ENCODE peak calls at places on chromosomes 13 and 19, in six cellular contexts. Q is IMR-90, H is PC-3, F is psoas muscle, O is BE2C, U is adrenal gland. P is an unnamed sample.
A peak's percentile ranks its signal among the peaks of the same experiment; 100 is the strongest.

GRCh38 chr13:28579334-28579733 is 79.6 kb upstream of the POMP start:
- DNase-seq in H (no peak), Q (no peak), O (no peak), F (no peak), U (no peak), P (no peak)

GRCh38 chr19:41774515-41774980 is 19.2 kb downstream of the CEACAM6 start:
- DNase-seq in Q (no peak), O (no peak), U (no peak), F (no peak), H (peak; percentile 96), P (peak; percentile 100)

GRCh38 chr19:35299523-35300339 is 7.8 kb downstream of the MAG start:
- DNase-seq in H (no peak), O (peak; percentile 75), U (peak; percentile 46), F (no peak), Q (no peak), P (no peak)

GRCh38 chr19:612941-613340 is 20.4 kb downstream of the POLRMT start:
- DNase-seq in O (no peak), U (no peak), H (no peak), F (no peak), Q (no peak), P (no peak)

GRCh38 chr13:30022256-30022655 is 171.8 kb upstream of the UBL3 start:
- DNase-seq in H (no peak), U (no peak), Q (no peak), O (no peak), F (no peak), P (no peak)

GRCh38 chr19:58581227-58582141 is 8.3 kb upstream of the MZF1 start:
- DNase-seq in H (peak; percentile 85), O (no peak), Q (peak; percentile 91), F (peak; percentile 93), U (peak; percentile 88), P (peak; percentile 68)

GRCh38 chr13:113536461-113537110 is 46.1 kb upstream of the DCUN1D2 start:
- DNase-seq in F (no peak), U (no peak), Q (no peak), H (no peak), O (no peak), P (no peak)

GRCh38 chr19:37014456-37014855 is 63.8 kb upstream of the ZNF420 start:
- DNase-seq in Q (no peak), F (no peak), H (no peak), U (no peak), O (no peak), P (no peak)

GRCh38 chr19:10593820-10594637 is 6.9 kb upstream of the AP1M2 start:
- DNase-seq in U (peak; percentile 65), O (no peak), H (no peak), F (peak; percentile 80), Q (no peak), P (no peak)

GRCh38 chr13:68185767-68186166 is 955.6 kb upstream of the PCDH9 start:
- DNase-seq in H (no peak), U (no peak), F (no peak), Q (no peak), O (no peak), P (no peak)

GRCh38 chr19:4102339-4103072 is 21.4 kb downstream of the MAP2K2 start:
- DNase-seq in F (no peak), H (no peak), Q (no peak), U (no peak), O (no peak), P (no peak)

GRCh38 chr19:47514151-47514868 is 553 bp downstream of the NAPA start:
- DNase-seq in F (peak; percentile 64), H (no peak), U (no peak), O (no peak), Q (no peak), P (no peak)

GRCh38 chr13:76000131-76000530 is 364.0 kb downstream of the LMO7 start:
- DNase-seq in H (no peak), Q (no peak), O (no peak), F (no peak), U (no peak), P (no peak)

GRCh38 chr13:101447852-101448251 is 4.6 kb upstream of the ITGBL1 start:
- DNase-seq in H (no peak), Q (peak; percentile 51), U (no peak), O (no peak), F (no peak), P (peak; percentile 3)

GRCh38 chr19:3279306-3279705 is 54.8 kb downstream of the CELF5 start:
- DNase-seq in H (no peak), F (no peak), Q (no peak), O (no peak), U (no peak), P (no peak)

GRCh38 chr13:113648218-113648615 is 9.8 kb downstream of the ATP4B start:
- DNase-seq in F (peak; percentile 35), Q (no peak), U (no peak), O (peak; percentile 2), H (no peak), P (no peak)

GRCh38 chr19:43644181-43644580 is 4.5 kb upstream of the CADM4 start:
- DNase-seq in F (no peak), O (no peak), H (no peak), U (no peak), Q (no peak), P (no peak)

GRCh38 chr19:48868196-48868886 is at the start of gene PLEKHA4:
- DNase-seq in U (peak; percentile 72), F (peak; percentile 85), O (peak; percentile 53), Q (peak; percentile 49), H (no peak), P (no peak)

GRCh38 chr19:9871626-9872338 is 36.7 kb downstream of the PIN1 start:
- DNase-seq in H (peak; percentile 93), O (no peak), U (no peak), Q (no peak), F (no peak), P (no peak)

GRCh38 chr13:78100481-78100880 is 181.8 kb upstream of the EDNRB start:
- DNase-seq in F (no peak), U (no peak), Q (no peak), H (no peak), O (no peak), P (no peak)

GRCh38 chr19:2600914-2601870 is 101.3 kb downstream of the GNG7 start:
- DNase-seq in O (no peak), Q (no peak), H (no peak), F (no peak), U (no peak), P (no peak)

GRCh38 chr13:101795025-101795424 is 342.6 kb downstream of the ITGBL1 start:
- DNase-seq in Q (no peak), F (no peak), O (no peak), H (no peak), U (no peak), P (no peak)

GRCh38 chr19:19054315-19054938 is 9.4 kb upstream of the SLC25A42 start:
- DNase-seq in O (no peak), F (no peak), H (no peak), Q (no peak), U (no peak), P (no peak)
- H3K36me3 ChIP-seq in O (peaks cover 86% of the 10 kb centered on the region), F (peaks cover 69% of the 10 kb centered on the region), H (peaks cover 32% of the 10 kb centered on the region), Q (peaks cover 62% of the 10 kb centered on the region), U (peaks cover 47% of the 10 kb centered on the region), P (peaks cover 40% of the 10 kb centered on the region)

GRCh38 chr13:41944229-41944628 is 16.7 kb downstream of the VWA8 start:
- DNase-seq in H (no peak), O (no peak), Q (no peak), U (no peak), F (no peak), P (no peak)

GRCh38 chr13:41941174-41941573 is 19.7 kb downstream of the VWA8 start:
- DNase-seq in Q (peak; percentile 17), H (no peak), U (no peak), F (no peak), O (no peak), P (peak; percentile 67)

GRCh38 chr13:41939403-41939802 is 21.5 kb downstream of the VWA8 start:
- DNase-seq in U (no peak), Q (no peak), F (no peak), H (no peak), O (no peak), P (no peak)

GRCh38 chr13:41944635-41945401 is 16.1 kb downstream of the VWA8 start:
- DNase-seq in F (no peak), H (peak; percentile 20), Q (no peak), O (no peak), U (no peak), P (no peak)

DNA sequence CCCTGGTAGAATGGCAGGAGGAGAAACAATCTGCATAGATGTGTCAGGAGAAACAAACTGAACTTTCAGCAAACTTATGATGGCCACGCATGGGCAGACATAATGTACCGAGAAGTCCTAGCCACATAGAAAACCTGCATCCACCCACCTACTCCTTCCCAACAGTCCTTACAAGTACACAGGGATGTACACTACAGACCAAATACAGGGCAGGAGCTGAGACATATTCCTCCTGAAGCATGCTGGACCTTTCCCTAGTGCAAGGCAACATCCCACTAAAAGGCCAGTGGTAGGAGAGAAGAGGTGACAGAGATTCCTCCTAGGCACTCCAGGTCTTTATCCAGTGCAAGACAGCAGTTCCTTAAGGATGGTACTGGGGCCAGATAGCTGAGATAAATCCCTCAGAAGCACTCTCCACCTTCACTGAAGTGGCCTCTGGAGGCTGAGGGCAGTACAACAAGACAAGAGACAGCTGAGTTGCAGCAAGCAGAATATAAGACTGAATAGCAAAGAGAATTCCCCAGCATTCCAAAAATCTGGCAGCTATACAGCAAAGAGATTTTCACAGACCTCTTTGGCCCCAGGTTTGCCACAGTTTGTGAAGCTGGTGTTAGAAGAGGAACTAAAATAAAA is 18.3 kb downstream of the VWA8 start:
- DNase-seq in Q (peak; percentile 74), O (peak; percentile 20), U (peak; percentile 25), H (peak; percentile 34), F (no peak), P (peak; percentile 39)
- TF ChIP-seq CTCF in Q (peak; percentile 54), O (peak; percentile 46), U (no peak), H (peak; percentile 38), F (peak; percentile 47), P (peak; percentile 36)

DNA sequence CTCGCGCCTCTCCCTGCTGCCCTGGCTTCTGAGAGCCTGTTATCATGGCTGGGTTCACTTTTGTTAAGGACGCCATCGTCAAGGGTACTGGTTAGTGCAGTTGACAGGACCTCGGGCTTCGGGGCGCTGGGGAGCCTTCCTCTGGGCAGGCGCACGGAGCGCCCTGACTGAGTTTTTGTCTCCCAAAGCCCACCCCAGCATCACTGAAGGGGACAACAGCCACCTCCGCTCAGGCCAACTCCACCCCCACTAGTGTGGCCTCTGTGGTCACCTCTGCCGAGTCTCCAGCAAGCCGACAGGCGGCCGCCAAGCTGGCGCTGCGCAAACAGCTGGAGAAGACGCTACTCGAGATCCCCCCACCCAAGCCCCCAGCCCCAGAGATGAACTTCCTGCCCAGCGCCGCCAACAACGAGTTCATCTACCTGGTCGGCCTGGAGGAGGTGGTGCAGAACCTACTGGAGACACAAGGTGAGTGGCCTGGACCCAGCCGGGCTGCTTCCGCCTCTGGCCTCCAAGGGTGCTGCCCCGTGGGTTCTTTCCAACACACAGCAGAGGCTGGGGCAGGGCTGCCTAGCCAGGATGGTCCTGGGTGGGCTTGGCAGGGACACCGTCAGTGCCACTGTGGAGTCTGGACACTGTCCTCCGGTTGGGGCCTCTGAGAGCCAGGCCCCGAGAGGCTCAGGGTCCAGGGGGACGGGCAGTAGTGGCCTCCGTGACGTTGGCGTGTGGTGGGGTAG is 16.9 kb downstream of the TSSK6 start:
- DNase-seq in O (no peak), Q (no peak), F (no peak), U (no peak), H (no peak), P (no peak)
- H3K36me3 ChIP-seq in O (peaks cover 89% of the 10 kb centered on the region), Q (peaks cover 80% of the 10 kb centered on the region), F (peaks cover 95% of the 10 kb centered on the region), U (peaks cover 92% of the 10 kb centered on the region), H (peaks cover 36% of the 10 kb centered on the region), P (peaks cover 70% of the 10 kb centered on the region)

DNA sequence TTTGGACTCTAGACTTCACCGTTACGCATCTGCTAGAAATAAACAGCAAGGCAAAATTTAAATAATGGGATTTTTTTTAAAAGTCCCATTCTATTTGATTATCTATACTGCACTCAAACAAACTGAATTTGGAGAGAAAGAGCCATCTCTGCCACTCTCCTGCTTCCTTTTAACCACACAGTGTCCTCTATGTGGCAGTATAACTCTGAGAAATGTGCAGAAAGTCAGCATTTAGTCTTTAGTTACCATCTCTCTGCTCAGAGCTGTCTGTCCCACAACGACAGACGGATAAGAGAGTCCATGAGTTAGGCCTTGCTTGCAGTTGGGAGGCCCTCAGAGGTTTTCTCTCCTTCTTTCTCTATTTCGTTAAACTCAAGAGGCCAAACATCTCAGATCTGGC is 21.2 kb downstream of the CCNA1 start:
- DNase-seq in U (no peak), O (no peak), H (peak; percentile 15), F (no peak), Q (peak; percentile 2), P (peak; percentile 28)
- TF ChIP-seq CTCF in U (no peak), O (no peak), H (peak; percentile 50), F (peak; percentile 7), Q (peak; percentile 15), P (peak; percentile 43)